ENCODE peak calls at places on chromosomes 3 and 15, in four cellular contexts. L, H, V and D are unnamed samples.

GRCh38 chr3:46378426-46378942 is 7.7 kb downstream of the CCR5 start:
- DNase-seq in V (no peak), H (peak; percentile 83), L (peak; percentile 27), D (peak; percentile 66)

GRCh38 chr3:147191795-147192385 is 214.5 kb downstream of the ZIC4 start:
- DNase-seq in L (peak; percentile 64), H (peak; percentile 67), V (peak; percentile 1), D (peak; percentile 77)

GRCh38 chr3:66450389-66451022 is 50.3 kb downstream of the LRIG1 start:
- DNase-seq in H (no peak), V (no peak), L (no peak), D (no peak)

GRCh38 chr3:191528589-191528988 is 67.6 kb downstream of the PYDC2 start:
- DNase-seq in H (no peak), V (no peak), L (no peak), D (no peak)

GRCh38 chr3:98780343-98780742 is 17.2 kb downstream of the ST3GAL6 start:
- DNase-seq in H (no peak), V (no peak), L (no peak), D (no peak)

GRCh38 chr15:66721020-66721419 is 19.0 kb downstream of the SMAD6 start:
- DNase-seq in H (no peak), L (no peak), V (no peak), D (no peak)

GRCh38 chr3:72738752-72739520 is 109.3 kb downstream of the SHQ1 start:
- DNase-seq in H (peak; percentile 82), L (no peak), V (no peak), D (no peak)

GRCh38 chr3:40980467-40980866 is 218.8 kb upstream of the CTNNB1 start:
- DNase-seq in L (no peak), H (no peak), V (no peak), D (no peak)

GRCh38 chr3:156803949-156804741 is 22.0 kb upstream of the LEKR1 start:
- DNase-seq in H (no peak), L (no peak), V (no peak), D (no peak)

GRCh38 chr15:32721594-32721993 is 3.8 kb downstream of the GREM1 start:
- DNase-seq in H (no peak), L (no peak), V (no peak), D (no peak)

GRCh38 chr15:64596701-64597468 is 136.5 kb downstream of the ZNF609 start:
- DNase-seq in L (no peak), V (no peak), H (no peak), D (peak; percentile 68)

GRCh38 chr3:66115858-66116654 is 77.3 kb upstream of the MAGI1 start:
- DNase-seq in H (no peak), V (no peak), L (peak; percentile 81), D (peak; percentile 57)

GRCh38 chr3:156738251-156738650 is 63.9 kb downstream of the TIPARP start:
- DNase-seq in H (no peak), L (no peak), V (no peak), D (no peak)

GRCh38 chr15:75230524-75231371 is 27.4 kb upstream of the GOLGA6C start:
- DNase-seq in V (no peak), H (no peak), L (no peak), D (peak; percentile 54)

GRCh38 chr3:127682576-127682975 is 9.8 kb downstream of the ABTB1 start:
- DNase-seq in H (peak; percentile 48), L (no peak), V (no peak), D (no peak)

GRCh38 chr3:80285370-80285769 is 517.6 kb upstream of the ROBO1 start:
- DNase-seq in L (no peak), H (no peak), V (no peak), D (no peak)

GRCh38 chr3:15405448-15406050 is 21.8 kb downstream of the METTL6 start:
- DNase-seq in V (no peak), H (no peak), L (peak; percentile 40), D (peak; percentile 54)

GRCh38 chr3:151971814-151972579 is 98.6 kb downstream of the SUCNR1 start:
- DNase-seq in L (peak; percentile 22), V (no peak), H (no peak), D (no peak)

GRCh38 chr3:71006810-71007785 is 576.4 kb downstream of the FOXP1 start:
- DNase-seq in V (no peak), L (peak; percentile 20), H (no peak), D (peak; percentile 60)

GRCh38 chr3:78900879-78901278 is 866.9 kb downstream of the ROBO1 start:
- DNase-seq in L (no peak), H (no peak), V (no peak), D (no peak)
- H3K9ac ChIP-seq in L (no peak overlapping the region), H (no peak overlapping the region), V (no peak overlapping the region), D (no peak overlapping the region)

DNA sequence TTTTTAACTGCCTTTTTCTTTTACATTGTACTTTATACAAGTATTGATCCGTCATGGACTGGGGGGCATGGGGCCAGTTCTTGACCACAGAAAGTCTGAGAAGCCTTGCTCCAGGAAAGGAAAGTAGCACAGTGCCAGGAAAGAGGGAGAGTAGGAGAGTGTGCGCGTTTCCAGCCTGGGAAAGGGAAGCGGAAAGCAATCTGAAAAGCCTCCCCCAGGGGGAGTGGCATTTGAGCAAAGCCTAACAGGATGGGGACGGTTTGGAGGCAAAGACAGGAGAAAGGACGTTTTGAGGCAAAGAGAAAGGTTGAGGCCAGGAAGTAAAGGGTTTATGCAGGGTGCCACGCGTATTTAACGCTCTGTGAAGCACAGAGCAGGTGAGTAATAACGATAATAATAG is 116.9 kb downstream of the RORA start:
- DNase-seq in H (no peak), L (no peak), V (no peak), D (no peak)
- TF ChIP-seq SUZ12 in H (no peak), L (no peak), V (no peak), D (no peak)

DNA sequence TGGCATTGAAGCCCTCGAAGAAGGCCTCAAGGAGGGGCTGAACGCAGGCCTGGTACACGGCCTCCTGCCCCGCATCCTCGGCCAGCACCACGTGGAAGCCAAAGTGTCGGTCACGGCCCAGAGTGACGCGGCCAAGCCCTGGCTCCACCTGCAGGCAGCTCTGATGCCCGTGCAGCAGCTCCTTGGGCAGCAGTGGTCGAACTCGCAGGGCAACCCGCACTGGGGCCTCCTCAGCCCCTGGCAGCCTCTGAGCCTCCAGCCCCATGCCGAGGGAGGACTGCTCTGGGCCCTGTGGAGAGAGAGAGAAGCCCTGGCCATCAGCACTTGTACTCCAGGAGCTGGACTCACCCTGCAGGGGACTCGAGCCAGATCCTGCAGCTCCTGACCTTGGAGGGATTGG is 2.6 kb downstream of the KIF7 start:
- DNase-seq in H (no peak), V (no peak), L (no peak), D (no peak)
- H3K9ac ChIP-seq in H (no peak overlapping the region), V (no peak overlapping the region), L (no peak overlapping the region), D (no peak overlapping the region)

DNA sequence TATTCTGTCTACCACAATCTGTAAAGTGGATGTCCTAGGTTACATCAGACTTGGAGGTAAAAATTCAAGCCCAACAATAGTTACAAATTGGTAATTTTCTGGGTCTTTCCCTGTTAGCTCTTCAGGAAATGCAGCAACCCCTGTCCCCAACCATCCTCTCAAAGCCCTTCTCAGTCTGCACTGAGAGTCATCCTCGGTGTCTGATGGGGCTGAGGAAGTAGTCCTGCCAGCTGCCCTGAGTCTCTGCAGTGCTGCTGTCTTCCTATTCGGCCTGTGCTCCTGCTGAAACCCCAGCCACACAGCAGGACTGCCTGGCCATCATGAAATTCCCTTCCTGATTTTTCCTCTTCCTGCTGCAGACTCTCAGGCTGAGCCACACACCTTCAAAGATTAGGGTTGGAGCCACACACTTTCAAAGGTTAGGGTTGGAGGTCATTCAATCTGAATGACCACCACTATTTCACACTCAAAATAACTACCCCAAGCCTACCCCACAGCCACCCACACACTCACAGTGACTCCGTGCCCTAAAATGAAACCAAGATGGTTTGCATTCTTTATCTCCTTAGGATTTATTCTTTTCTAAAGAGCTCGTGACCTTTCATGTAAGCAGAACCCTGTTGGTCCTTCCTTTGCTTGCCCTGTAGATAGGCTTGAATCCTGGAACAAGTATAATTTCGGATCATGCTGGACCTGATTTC is 17.6 kb downstream of the TRIM42 start:
- DNase-seq in H (no peak), L (no peak), V (no peak), D (no peak)
- TF ChIP-seq SUZ12 in H (no peak), L (no peak), V (no peak), D (no peak)

GRCh38 chr3:33833408-33834116 is 35.1 kb downstream of the PDCD6IP start:
- DNase-seq in L (no peak), V (no peak), H (no peak), D (no peak)
- H3K9ac ChIP-seq in L (no peak overlapping the region), V (no peak overlapping the region), H (no peak overlapping the region), D (no peak overlapping the region)

DNA sequence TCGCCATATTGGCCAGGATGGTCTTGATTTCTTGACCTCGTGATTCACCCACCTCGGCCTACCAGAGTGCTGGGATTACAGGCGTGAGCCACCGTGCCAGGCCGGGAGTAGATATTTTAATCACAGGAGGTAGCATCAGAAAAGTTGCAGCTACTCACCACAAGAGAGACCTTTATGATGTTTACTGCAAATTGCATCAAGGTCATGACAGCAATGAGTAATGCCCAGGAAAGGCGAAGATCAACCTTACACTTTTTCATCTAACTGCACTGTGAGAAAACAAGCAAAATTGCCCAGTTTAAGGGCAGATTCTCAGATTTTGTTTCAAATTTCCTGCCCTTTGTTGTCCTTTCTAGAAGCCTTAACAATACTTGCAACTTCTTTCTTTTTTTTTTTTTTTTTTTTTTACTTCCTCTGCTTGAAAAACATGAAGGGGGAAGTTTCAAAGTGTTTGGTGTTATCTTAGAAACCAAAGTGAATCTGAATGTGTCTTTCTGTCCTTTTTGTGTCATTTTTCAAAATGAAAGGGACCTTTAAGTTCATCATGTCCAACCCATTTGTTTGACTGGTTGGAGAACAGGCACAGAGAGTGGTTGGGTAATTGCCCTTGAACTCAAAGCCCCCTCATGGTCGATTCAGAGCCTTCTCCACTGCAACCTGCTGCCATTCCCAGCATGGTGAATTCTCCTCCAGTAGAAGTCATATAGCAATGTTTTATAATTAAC is 25.0 kb downstream of the TGFBR2 start:
- DNase-seq in V (no peak), L (peak; percentile 66), H (no peak), D (no peak)
- TF ChIP-seq SUZ12 in V (no peak), L (no peak), H (no peak), D (no peak)

DNA sequence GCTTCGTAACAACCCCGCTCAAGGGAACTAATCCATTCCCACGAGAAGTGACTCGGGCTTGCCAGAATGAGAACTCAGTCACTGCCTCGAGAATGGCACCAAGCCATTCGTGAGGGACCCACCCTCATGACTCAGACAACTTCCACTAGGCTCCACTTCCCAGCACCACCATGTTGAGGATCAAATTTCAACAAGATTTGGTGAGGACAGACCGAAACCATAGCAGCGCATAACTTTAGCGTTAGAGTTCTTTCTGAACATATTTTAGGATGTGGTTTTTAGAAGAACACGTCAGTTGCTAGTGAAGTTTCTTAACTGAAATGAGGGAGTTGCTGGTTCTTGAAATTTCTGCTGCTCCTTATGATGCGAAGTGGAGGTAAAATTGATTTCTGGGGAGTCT is 13.5 kb downstream of the PTPRG start:
- DNase-seq in H (peak; percentile 43), L (no peak), V (no peak), D (no peak)
- H3K9ac ChIP-seq in H (no peak overlapping the region), L (no peak overlapping the region), V (no peak overlapping the region), D (no peak overlapping the region)

GRCh38 chr15:94432279-94432678 is 200.9 kb downstream of the MCTP2 start:
- DNase-seq in H (no peak), V (no peak), L (no peak), D (no peak)
- TF ChIP-seq SUZ12 in H (no peak), V (no peak), L (no peak), D (no peak)

GRCh38 chr3:171458056-171458856 is 1.9 kb downstream of the TNIK start:
- DNase-seq in V (no peak), L (no peak), H (no peak), D (no peak)

GRCh38 chr3:171457263-171458055 is 2.7 kb downstream of the TNIK start:
- DNase-seq in V (no peak), L (no peak), H (no peak), D (no peak)

GRCh38 chr3:171455603-171456550 is 4.3 kb downstream of the TNIK start:
- DNase-seq in H (no peak), V (no peak), L (no peak), D (no peak)

GRCh38 chr3:171458857-171459129 is 1.4 kb downstream of the TNIK start:
- DNase-seq in H (peak; percentile 55), L (no peak), V (no peak), D (no peak)

GRCh38 chr3:171456765-171457164 is 3.4 kb downstream of the TNIK start:
- DNase-seq in H (no peak), V (no peak), L (no peak), D (no peak)
- H3K9ac ChIP-seq in H (no peak overlapping the region), V (peak overlapping the region; percentile 84), L (no peak overlapping the region), D (no peak overlapping the region)